ENCODE peak calls at places on chromosome 6, in eight cellular contexts. E is ascending aorta, S is hippocampal formation, O is adrenal gland, K is SW 1271, F is BE2C, Y is BJ, G is endothelial cell. M is an unnamed sample.

GRCh38 chr6:106046116-106046853 is 39.9 kb upstream of the PRDM1 start:
- DNase-seq in G (no peak), S (no peak), F (no peak), E (no peak), Y (no peak), O (no peak), K (no peak), M (no peak)

GRCh38 chr6:36050947-36051710 is 23.5 kb downstream of the MAPK14 start:
- DNase-seq in F (no peak), S (no peak), E (no peak), Y (no peak), K (no peak), O (no peak), G (no peak), M (peak)

GRCh38 chr6:151661928-151662327 is 145.6 kb upstream of the ESR1 start:
- DNase-seq in E (no peak), S (no peak), F (peak), G (peak), O (no peak), K (no peak), Y (no peak), M (no peak)

GRCh38 chr6:106431972-106432371 is 71.5 kb downstream of the CRYBG1 start:
- DNase-seq in G (no peak), S (no peak), Y (no peak), K (no peak), O (no peak), E (no peak), F (no peak), M (no peak)

GRCh38 chr6:116564921-116565872 is 6.1 kb upstream of the RWDD1 start:
- DNase-seq in Y (no peak), O (peak), E (no peak), G (no peak), F (peak), K (no peak), S (peak), M (no peak)

GRCh38 chr6:1797801-1798200 is 188.1 kb downstream of the FOXC1 start:
- DNase-seq in F (no peak), O (no peak), E (no peak), K (no peak), S (no peak), G (no peak), Y (no peak), M (no peak)

GRCh38 chr6:13522639-13523038 is 35.2 kb upstream of the GFOD1 start:
- DNase-seq in K (no peak), Y (no peak), O (no peak), G (no peak), F (no peak), E (no peak), S (no peak), M (no peak)

GRCh38 chr6:85372188-85372914 is 77.5 kb upstream of the NT5E start:
- DNase-seq in O (no peak), E (no peak), F (no peak), G (no peak), S (no peak), Y (no peak), K (no peak), M (no peak)

GRCh38 chr6:77136086-77136485 is 327.2 kb downstream of the HTR1B start:
- DNase-seq in Y (no peak), F (no peak), E (no peak), G (no peak), S (no peak), O (no peak), K (no peak), M (no peak)

GRCh38 chr6:39452306-39452705 is 129.8 kb upstream of the KCNK16 start:
- DNase-seq in O (no peak), E (no peak), S (no peak), K (no peak), F (no peak), Y (peak), G (no peak), M (no peak)

GRCh38 chr6:157272372-157272771 is 50.9 kb downstream of the TMEM242 start:
- DNase-seq in O (no peak), E (no peak), G (no peak), S (no peak), Y (no peak), K (no peak), F (no peak), M (no peak)

GRCh38 chr6:73043446-73043845 is 181.8 kb downstream of the KHDC1L start:
- DNase-seq in F (no peak), K (no peak), O (no peak), E (no peak), S (no peak), G (no peak), Y (no peak), M (no peak)

GRCh38 chr6:37308084-37308817 is 45.5 kb upstream of the RNF8 start:
- DNase-seq in O (peak), Y (no peak), G (no peak), K (no peak), E (no peak), S (no peak), F (no peak), M (no peak)

GRCh38 chr6:28212510-28213212 is 12.4 kb upstream of the ZSCAN9 start:
- DNase-seq in F (peak), S (no peak), G (peak), E (no peak), K (no peak), Y (peak), O (peak), M (no peak)

GRCh38 chr6:30882764-30883475 is 1.4 kb upstream of the DDR1 start:
- DNase-seq in G (no peak), Y (no peak), O (peak), K (no peak), E (no peak), S (no peak), F (no peak), M (no peak)

GRCh38 chr6:4055420-4056041 is 23.4 kb downstream of the FAM217A start:
- DNase-seq in F (peak), K (peak), S (no peak), G (no peak), O (peak), Y (peak), E (no peak), M (peak)

GRCh38 chr6:150517175-150517574 is 82.5 kb upstream of the PLEKHG1 start:
- DNase-seq in F (no peak), S (no peak), E (no peak), Y (no peak), O (no peak), K (no peak), G (no peak), M (no peak)

GRCh38 chr6:32082951-32083350 is 26.2 kb downstream of the TNXB start:
- DNase-seq in S (no peak), O (peak), Y (peak), G (no peak), F (no peak), E (peak), K (no peak), M (no peak)

GRCh38 chr6:131065112-131065823 is 2.2 kb upstream of the EPB41L2 start:
- DNase-seq in S (no peak), O (no peak), K (no peak), E (no peak), F (no peak), G (no peak), Y (no peak), M (no peak)

GRCh38 chr6:23611776-23612381 is 514.1 kb upstream of the NRSN1 start:
- DNase-seq in F (peak), O (no peak), S (no peak), Y (no peak), G (no peak), K (no peak), E (no peak), M (no peak)

GRCh38 chr6:132623446-132623845 is 629 bp downstream of the TAAR2 start:
- DNase-seq in S (no peak), G (no peak), K (no peak), E (no peak), F (no peak), O (no peak), Y (no peak), M (no peak)

GRCh38 chr6:7200598-7201443 is 93.1 kb downstream of the RREB1 start:
- DNase-seq in O (no peak), G (no peak), Y (no peak), E (no peak), F (no peak), K (no peak), S (no peak), M (no peak)

GRCh38 chr6:39907871-39908575 is 26.2 kb downstream of the MOCS1 start:
- DNase-seq in F (no peak), K (no peak), S (no peak), O (no peak), E (no peak), Y (no peak), G (no peak), M (no peak)

GRCh38 chr6:140183881-140184280 is 809.4 kb upstream of the CITED2 start:
- DNase-seq in E (no peak), K (no peak), F (no peak), G (no peak), Y (peak), O (no peak), S (no peak), M (no peak)

GRCh38 chr6:87174078-87174579 is 18.8 kb downstream of the ZNF292 start:
- DNase-seq in Y (no peak), S (no peak), F (no peak), E (no peak), G (no peak), O (no peak), K (no peak), M (no peak)

M was measured in putamen.